ENCODE peak calls at places on chromosomes 3 and 15, in seven cellular contexts. One of them, this sample, is unnamed.

GRCh38 chr3:31871939-31872507 is 109.0 kb downstream of the OSBPL10 start:
- DNase-seq in mucosa of descending colon: no peak
- DNase-seq in H9: no peak
- DNase-seq in epithelial cell of esophagus: no peak
- DNase-seq in omental fat pad: no peak
- DNase-seq in upper lobe of right lung: no peak
- DNase-seq in activated CD8-positive, alpha-beta T cell treated with anti-CD3 and anti-CD28 coated beads for 36 hours: no peak
- DNase-seq in this sample: no peak

GRCh38 chr3:110414851-110415250 is 656.8 kb upstream of the NECTIN3 start:
- DNase-seq in omental fat pad: no peak
- DNase-seq in H9: no peak
- DNase-seq in activated CD8-positive, alpha-beta T cell treated with anti-CD3 and anti-CD28 coated beads for 36 hours: no peak
- DNase-seq in mucosa of descending colon: no peak
- DNase-seq in upper lobe of right lung: no peak
- DNase-seq in epithelial cell of esophagus: peak
- DNase-seq in this sample: no peak

GRCh38 chr3:65039754-65040210 is 352.0 kb upstream of the ADAMTS9 start:
- DNase-seq in mucosa of descending colon: no peak
- DNase-seq in activated CD8-positive, alpha-beta T cell treated with anti-CD3 and anti-CD28 coated beads for 36 hours: no peak
- DNase-seq in omental fat pad: no peak
- DNase-seq in epithelial cell of esophagus: peak
- DNase-seq in H9: no peak
- DNase-seq in upper lobe of right lung: no peak
- DNase-seq in this sample: no peak

GRCh38 chr3:112114558-112115160 is 18.4 kb downstream of the GCSAM start:
- DNase-seq in activated CD8-positive, alpha-beta T cell treated with anti-CD3 and anti-CD28 coated beads for 36 hours: no peak
- DNase-seq in mucosa of descending colon: no peak
- DNase-seq in epithelial cell of esophagus: no peak
- DNase-seq in omental fat pad: no peak
- DNase-seq in H9: no peak
- DNase-seq in upper lobe of right lung: no peak
- DNase-seq in this sample: no peak

GRCh38 chr15:61195116-61196002 is 33.7 kb downstream of the RORA start:
- DNase-seq in upper lobe of right lung: no peak
- DNase-seq in omental fat pad: no peak
- DNase-seq in H9: no peak
- DNase-seq in mucosa of descending colon: peak
- DNase-seq in epithelial cell of esophagus: peak
- DNase-seq in activated CD8-positive, alpha-beta T cell treated with anti-CD3 and anti-CD28 coated beads for 36 hours: peak
- DNase-seq in this sample: no peak

GRCh38 chr3:135864060-135864459 is 101.5 kb upstream of the PPP2R3A start:
- DNase-seq in activated CD8-positive, alpha-beta T cell treated with anti-CD3 and anti-CD28 coated beads for 36 hours: no peak
- DNase-seq in mucosa of descending colon: no peak
- DNase-seq in H9: no peak
- DNase-seq in epithelial cell of esophagus: no peak
- DNase-seq in upper lobe of right lung: no peak
- DNase-seq in omental fat pad: no peak
- DNase-seq in this sample: no peak

GRCh38 chr3:188041193-188041592 is 112.8 kb upstream of the LPP start:
- DNase-seq in omental fat pad: no peak
- DNase-seq in activated CD8-positive, alpha-beta T cell treated with anti-CD3 and anti-CD28 coated beads for 36 hours: peak
- DNase-seq in upper lobe of right lung: no peak
- DNase-seq in H9: no peak
- DNase-seq in mucosa of descending colon: no peak
- DNase-seq in epithelial cell of esophagus: no peak
- DNase-seq in this sample: no peak

GRCh38 chr3:120554727-120555660 is 41.1 kb upstream of the NDUFB4 start:
- DNase-seq in upper lobe of right lung: no peak
- DNase-seq in H9: no peak
- DNase-seq in omental fat pad: no peak
- DNase-seq in epithelial cell of esophagus: peak
- DNase-seq in activated CD8-positive, alpha-beta T cell treated with anti-CD3 and anti-CD28 coated beads for 36 hours: no peak
- DNase-seq in mucosa of descending colon: no peak
- DNase-seq in this sample: no peak

GRCh38 chr3:107641572-107642307 is 119.0 kb downstream of the BBX start:
- DNase-seq in upper lobe of right lung: no peak
- DNase-seq in omental fat pad: no peak
- DNase-seq in H9: no peak
- DNase-seq in activated CD8-positive, alpha-beta T cell treated with anti-CD3 and anti-CD28 coated beads for 36 hours: no peak
- DNase-seq in mucosa of descending colon: no peak
- DNase-seq in epithelial cell of esophagus: no peak
- DNase-seq in this sample: no peak

GRCh38 chr3:124395584-124396340 is 334.5 kb upstream of the UMPS start:
- DNase-seq in mucosa of descending colon: peak
- DNase-seq in epithelial cell of esophagus: no peak
- DNase-seq in omental fat pad: no peak
- DNase-seq in H9: no peak
- DNase-seq in upper lobe of right lung: no peak
- DNase-seq in activated CD8-positive, alpha-beta T cell treated with anti-CD3 and anti-CD28 coated beads for 36 hours: no peak
- DNase-seq in this sample: no peak

GRCh38 chr15:70504305-70504951 is 258.9 kb downstream of the UACA start:
- DNase-seq in epithelial cell of esophagus: peak
- DNase-seq in activated CD8-positive, alpha-beta T cell treated with anti-CD3 and anti-CD28 coated beads for 36 hours: peak
- DNase-seq in H9: no peak
- DNase-seq in mucosa of descending colon: peak
- DNase-seq in omental fat pad: peak
- DNase-seq in upper lobe of right lung: peak
- DNase-seq in this sample: peak

GRCh38 chr3:115903843-115904242 is 280.5 kb downstream of the GAP43 start:
- DNase-seq in omental fat pad: no peak
- DNase-seq in H9: no peak
- DNase-seq in upper lobe of right lung: no peak
- DNase-seq in activated CD8-positive, alpha-beta T cell treated with anti-CD3 and anti-CD28 coated beads for 36 hours: no peak
- DNase-seq in epithelial cell of esophagus: no peak
- DNase-seq in mucosa of descending colon: no peak
- DNase-seq in this sample: no peak

GRCh38 chr3:30356901-30357753 is 249.3 kb upstream of the TGFBR2 start:
- DNase-seq in epithelial cell of esophagus: peak
- DNase-seq in activated CD8-positive, alpha-beta T cell treated with anti-CD3 and anti-CD28 coated beads for 36 hours: no peak
- DNase-seq in upper lobe of right lung: no peak
- DNase-seq in mucosa of descending colon: no peak
- DNase-seq in H9: no peak
- DNase-seq in omental fat pad: no peak
- DNase-seq in this sample: no peak

GRCh38 chr15:90327313-90327712 is 24.8 kb upstream of the ZNF774 start:
- DNase-seq in upper lobe of right lung: no peak
- DNase-seq in omental fat pad: no peak
- DNase-seq in mucosa of descending colon: no peak
- DNase-seq in epithelial cell of esophagus: no peak
- DNase-seq in activated CD8-positive, alpha-beta T cell treated with anti-CD3 and anti-CD28 coated beads for 36 hours: no peak
- DNase-seq in H9: no peak
- DNase-seq in this sample: no peak

GRCh38 chr3:190696777-190697501 is 165.6 kb downstream of the GMNC start:
- DNase-seq in activated CD8-positive, alpha-beta T cell treated with anti-CD3 and anti-CD28 coated beads for 36 hours: peak
- DNase-seq in omental fat pad: no peak
- DNase-seq in H9: no peak
- DNase-seq in upper lobe of right lung: no peak
- DNase-seq in mucosa of descending colon: peak
- DNase-seq in epithelial cell of esophagus: peak
- DNase-seq in this sample: no peak

GRCh38 chr15:42622328-42622925 is 47.0 kb downstream of the STARD9 start:
- DNase-seq in omental fat pad: no peak
- DNase-seq in H9: no peak
- DNase-seq in epithelial cell of esophagus: peak
- DNase-seq in mucosa of descending colon: peak
- DNase-seq in upper lobe of right lung: no peak
- DNase-seq in activated CD8-positive, alpha-beta T cell treated with anti-CD3 and anti-CD28 coated beads for 36 hours: no peak
- DNase-seq in this sample: no peak

GRCh38 chr3:167840247-167840646 is 104.7 kb downstream of the SERPINI1 start:
- DNase-seq in H9: no peak
- DNase-seq in epithelial cell of esophagus: peak
- DNase-seq in mucosa of descending colon: no peak
- DNase-seq in upper lobe of right lung: no peak
- DNase-seq in activated CD8-positive, alpha-beta T cell treated with anti-CD3 and anti-CD28 coated beads for 36 hours: no peak
- DNase-seq in omental fat pad: no peak
- DNase-seq in this sample: no peak

GRCh38 chr3:167835953-167836352 is 100.4 kb downstream of the SERPINI1 start:
- DNase-seq in mucosa of descending colon: no peak
- DNase-seq in activated CD8-positive, alpha-beta T cell treated with anti-CD3 and anti-CD28 coated beads for 36 hours: no peak
- DNase-seq in H9: no peak
- DNase-seq in epithelial cell of esophagus: no peak
- DNase-seq in omental fat pad: no peak
- DNase-seq in upper lobe of right lung: no peak
- DNase-seq in this sample: no peak

GRCh38 chr3:167839460-167839859 is 103.9 kb downstream of the SERPINI1 start:
- DNase-seq in mucosa of descending colon: no peak
- DNase-seq in omental fat pad: no peak
- DNase-seq in upper lobe of right lung: no peak
- DNase-seq in H9: no peak
- DNase-seq in activated CD8-positive, alpha-beta T cell treated with anti-CD3 and anti-CD28 coated beads for 36 hours: no peak
- DNase-seq in epithelial cell of esophagus: peak
- DNase-seq in this sample: no peak

GRCh38 chr3:167835359-167835758 is 99.8 kb downstream of the SERPINI1 start:
- DNase-seq in mucosa of descending colon: no peak
- DNase-seq in omental fat pad: no peak
- DNase-seq in H9: no peak
- DNase-seq in activated CD8-positive, alpha-beta T cell treated with anti-CD3 and anti-CD28 coated beads for 36 hours: no peak
- DNase-seq in epithelial cell of esophagus: no peak
- DNase-seq in upper lobe of right lung: no peak
- DNase-seq in this sample: no peak

GRCh38 chr3:167837430-167837829 is 101.9 kb downstream of the SERPINI1 start:
- DNase-seq in activated CD8-positive, alpha-beta T cell treated with anti-CD3 and anti-CD28 coated beads for 36 hours: no peak
- DNase-seq in omental fat pad: no peak
- DNase-seq in H9: no peak
- DNase-seq in mucosa of descending colon: no peak
- DNase-seq in upper lobe of right lung: no peak
- DNase-seq in epithelial cell of esophagus: peak
- DNase-seq in this sample: no peak
- TF ChIP-seq CTCF in activated CD8-positive, alpha-beta T cell treated with anti-CD3 and anti-CD28 coated beads for 36 hours: no peak
- TF ChIP-seq CTCF in omental fat pad: no peak
- TF ChIP-seq CTCF in H9: no peak
- TF ChIP-seq CTCF in mucosa of descending colon: no peak
- TF ChIP-seq CTCF in upper lobe of right lung: peak
- TF ChIP-seq CTCF in epithelial cell of esophagus: no peak
- TF ChIP-seq CTCF in this sample: peak

GRCh38 chr3:13479582-13480339 is at the start of gene HDAC11:
- DNase-seq in mucosa of descending colon: peak
- DNase-seq in omental fat pad: peak
- DNase-seq in epithelial cell of esophagus: peak
- DNase-seq in H9: peak
- DNase-seq in upper lobe of right lung: peak
- DNase-seq in activated CD8-positive, alpha-beta T cell treated with anti-CD3 and anti-CD28 coated beads for 36 hours: peak
- DNase-seq in this sample: peak
- TF ChIP-seq CTCF in mucosa of descending colon: peak
- TF ChIP-seq CTCF in omental fat pad: no peak
- TF ChIP-seq CTCF in epithelial cell of esophagus: peak
- TF ChIP-seq CTCF in H9: no peak
- TF ChIP-seq CTCF in upper lobe of right lung: peak
- TF ChIP-seq CTCF in activated CD8-positive, alpha-beta T cell treated with anti-CD3 and anti-CD28 coated beads for 36 hours: no peak
- TF ChIP-seq CTCF in this sample: peak

GRCh38 chr15:31367021-31367729 is 40.5 kb downstream of the KLF13 start:
- DNase-seq in mucosa of descending colon: no peak
- DNase-seq in omental fat pad: no peak
- DNase-seq in activated CD8-positive, alpha-beta T cell treated with anti-CD3 and anti-CD28 coated beads for 36 hours: peak
- DNase-seq in epithelial cell of esophagus: no peak
- DNase-seq in H9: no peak
- DNase-seq in upper lobe of right lung: no peak
- DNase-seq in this sample: no peak

GRCh38 chr15:31367730-31368344 is 41.2 kb downstream of the KLF13 start:
- DNase-seq in omental fat pad: no peak
- DNase-seq in H9: no peak
- DNase-seq in mucosa of descending colon: peak
- DNase-seq in upper lobe of right lung: no peak
- DNase-seq in epithelial cell of esophagus: no peak
- DNase-seq in activated CD8-positive, alpha-beta T cell treated with anti-CD3 and anti-CD28 coated beads for 36 hours: peak
- DNase-seq in this sample: no peak

GRCh38 chr15:31365032-31365654 is 38.5 kb downstream of the KLF13 start:
- DNase-seq in H9: no peak
- DNase-seq in activated CD8-positive, alpha-beta T cell treated with anti-CD3 and anti-CD28 coated beads for 36 hours: peak
- DNase-seq in omental fat pad: no peak
- DNase-seq in upper lobe of right lung: no peak
- DNase-seq in epithelial cell of esophagus: no peak
- DNase-seq in mucosa of descending colon: no peak
- DNase-seq in this sample: no peak

GRCh38 chr15:31365655-31366127 is 39.1 kb downstream of the KLF13 start:
- DNase-seq in upper lobe of right lung: peak
- DNase-seq in mucosa of descending colon: peak
- DNase-seq in activated CD8-positive, alpha-beta T cell treated with anti-CD3 and anti-CD28 coated beads for 36 hours: peak
- DNase-seq in H9: peak
- DNase-seq in omental fat pad: peak
- DNase-seq in epithelial cell of esophagus: peak
- DNase-seq in this sample: peak

GRCh38 chr15:31366169-31366734 is 39.6 kb downstream of the KLF13 start:
- DNase-seq in activated CD8-positive, alpha-beta T cell treated with anti-CD3 and anti-CD28 coated beads for 36 hours: peak
- DNase-seq in epithelial cell of esophagus: no peak
- DNase-seq in upper lobe of right lung: peak
- DNase-seq in mucosa of descending colon: no peak
- DNase-seq in H9: peak
- DNase-seq in omental fat pad: no peak
- DNase-seq in this sample: no peak
- TF ChIP-seq CTCF in activated CD8-positive, alpha-beta T cell treated with anti-CD3 and anti-CD28 coated beads for 36 hours: peak
- TF ChIP-seq CTCF in epithelial cell of esophagus: peak
- TF ChIP-seq CTCF in upper lobe of right lung: peak
- TF ChIP-seq CTCF in mucosa of descending colon: no peak
- TF ChIP-seq CTCF in H9: no peak
- TF ChIP-seq CTCF in omental fat pad: no peak
- TF ChIP-seq CTCF in this sample: peak

DNA sequence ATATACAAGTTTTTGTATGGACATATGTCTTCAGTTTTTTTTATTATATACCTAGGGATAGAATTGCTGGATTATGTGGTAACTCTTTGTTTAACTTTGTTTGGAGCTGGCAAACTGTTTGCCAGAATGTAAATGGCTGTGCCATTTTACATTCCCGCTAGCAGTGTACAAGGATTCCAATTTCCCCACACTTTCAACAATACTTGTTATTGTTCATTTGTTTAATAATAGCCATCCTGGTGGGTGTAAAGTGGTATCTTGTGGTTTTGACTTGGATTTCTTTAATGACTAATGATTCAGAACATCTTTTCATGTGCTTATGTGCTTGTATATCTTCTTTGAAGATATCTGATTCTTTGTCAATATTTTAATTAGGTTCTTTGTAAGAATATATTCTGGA is 64.4 kb downstream of the ZNF609 start:
- DNase-seq in H9: no peak
- DNase-seq in omental fat pad: no peak
- DNase-seq in activated CD8-positive, alpha-beta T cell treated with anti-CD3 and anti-CD28 coated beads for 36 hours: no peak
- DNase-seq in epithelial cell of esophagus: no peak
- DNase-seq in mucosa of descending colon: no peak
- DNase-seq in upper lobe of right lung: no peak
- DNase-seq in this sample: no peak
- TF ChIP-seq CTCF in H9: no peak
- TF ChIP-seq CTCF in omental fat pad: no peak
- TF ChIP-seq CTCF in activated CD8-positive, alpha-beta T cell treated with anti-CD3 and anti-CD28 coated beads for 36 hours: no peak
- TF ChIP-seq CTCF in epithelial cell of esophagus: no peak
- TF ChIP-seq CTCF in mucosa of descending colon: no peak
- TF ChIP-seq CTCF in upper lobe of right lung: no peak
- TF ChIP-seq CTCF in this sample: no peak